ENCODE peak calls at places on chromosomes 13 and 19, in four cellular contexts. L is heart left ventricle, E is foreskin keratinocyte, P is transverse colon. O is an unnamed sample.

GRCh38 chr19:3316659-3317207 is 49.6 kb upstream of the NFIC start:
- DNase-seq in L (no peak), P (no peak), E (no peak), O (no peak)

GRCh38 chr19:49431330-49431749 is 6.2 kb downstream of the GFY start:
- DNase-seq in P (no peak), E (no peak), L (no peak), O (peak; percentile 34)

GRCh38 chr13:41587490-41587889 is 130.1 kb downstream of the RGCC start:
- DNase-seq in L (no peak), P (no peak), E (no peak), O (no peak)

GRCh38 chr13:113839536-113840204 is 24.2 kb downstream of the GAS6 start:
- DNase-seq in L (peak; percentile 74), P (peak; percentile 81), E (no peak), O (no peak)

GRCh38 chr13:111006508-111007031 is 91.7 kb upstream of the ANKRD10 start:
- DNase-seq in E (no peak), P (peak; percentile 55), L (peak; percentile 88), O (no peak)

GRCh38 chr13:77874406-77874805 is 44.2 kb downstream of the EDNRB start:
- DNase-seq in P (no peak), E (no peak), L (no peak), O (no peak)

GRCh38 chr19:8897106-8897505 is 64.9 kb downstream of the MBD3L1 start:
- DNase-seq in P (no peak), L (no peak), E (no peak), O (no peak)

GRCh38 chr19:56765107-56765506 is 75.4 kb downstream of the PEG3 start:
- DNase-seq in E (no peak), L (peak; percentile 76), P (peak; percentile 26), O (no peak)

GRCh38 chr13:106534844-106535551 is 464 bp downstream of the EFNB2 start:
- DNase-seq in E (no peak), P (no peak), L (no peak), O (no peak)

GRCh38 chr13:98509271-98510155 is 67.4 kb downstream of the STK24 start:
- DNase-seq in E (peak; percentile 82), L (peak; percentile 74), P (peak; percentile 76), O (peak; percentile 80)

GRCh38 chr13:50584856-50585580 is 258.5 kb downstream of the DLEU7 start:
- DNase-seq in E (no peak), L (no peak), P (no peak), O (no peak)

GRCh38 chr13:37065893-37066526 is 6.5 kb upstream of the SUPT20H start:
- DNase-seq in P (no peak), L (no peak), E (no peak), O (no peak)

GRCh38 chr19:28898279-28898678 is 314.7 kb downstream of the UQCRFS1 start:
- DNase-seq in L (no peak), E (no peak), P (no peak), O (no peak)

GRCh38 chr19:12733369-12733896 is 1.1 kb downstream of the TRIR start:
- DNase-seq in L (no peak), P (no peak), E (peak; percentile 26), O (peak; percentile 68)
- H3K27ac ChIP-seq in L (peak overlapping the region; percentile 98), P (peak overlapping the region; percentile 91), E (peak overlapping the region; percentile 87), O (peak overlapping the region; percentile 96)

DNA sequence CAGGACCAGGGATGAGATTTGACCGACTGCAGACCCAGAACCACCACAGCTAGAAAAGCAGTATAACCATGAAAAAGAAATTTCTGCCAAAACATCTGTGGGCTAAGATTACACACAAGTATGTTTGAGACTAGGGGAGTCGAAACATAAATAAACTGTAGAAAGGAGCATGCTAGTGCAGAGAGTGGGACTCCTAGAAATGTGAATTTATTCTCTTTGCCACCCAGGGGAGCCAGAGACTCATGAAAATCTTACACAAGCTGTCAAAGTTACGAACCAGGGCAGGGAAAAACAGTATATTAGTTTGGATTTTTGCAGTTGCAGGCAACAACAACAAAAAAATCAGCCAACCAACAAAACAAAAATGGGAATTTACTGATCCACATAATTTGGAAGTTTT is 12.3 kb upstream of the HSPH1 start:
- DNase-seq in E (no peak), L (no peak), P (no peak), O (peak; percentile 7)
- TF ChIP-seq CTCF in E (peak; percentile 48), L (no peak), P (no peak), O (no peak)

DNA sequence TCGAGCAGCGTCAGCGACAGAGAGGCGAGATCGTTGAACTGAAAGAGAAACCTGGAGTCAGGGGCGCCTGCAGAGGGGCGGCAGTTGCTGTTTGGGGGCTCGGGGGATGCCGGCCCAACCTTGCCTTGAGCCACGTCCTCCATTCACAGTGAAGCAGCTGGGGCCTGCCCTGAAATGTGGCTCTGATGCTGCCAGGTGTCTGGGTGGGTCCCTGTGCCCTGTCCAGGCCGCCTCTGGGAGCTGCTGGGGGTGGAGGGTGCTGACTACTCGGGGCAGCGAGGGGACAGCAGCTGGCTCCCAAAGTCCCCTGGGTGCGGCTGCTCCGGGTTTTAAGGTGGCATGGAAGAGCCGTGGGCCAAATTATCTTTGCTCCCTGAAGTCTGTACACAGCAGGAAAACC is 17.7 kb upstream of the RANBP3 start:
- DNase-seq in E (no peak), P (no peak), L (peak; percentile 19), O (no peak)
- H3K27ac ChIP-seq in E (no peak overlapping the region), P (no peak overlapping the region), L (no peak overlapping the region), O (peak overlapping the region; percentile 3)

GRCh38 chr13:47396915-47397314 is 500.1 kb upstream of the HTR2A start:
- DNase-seq in E (no peak), P (no peak), L (no peak), O (no peak)

GRCh38 chr13:47399599-47399998 is 502.7 kb upstream of the HTR2A start:
- DNase-seq in E (no peak), L (no peak), P (no peak), O (no peak)

DNA sequence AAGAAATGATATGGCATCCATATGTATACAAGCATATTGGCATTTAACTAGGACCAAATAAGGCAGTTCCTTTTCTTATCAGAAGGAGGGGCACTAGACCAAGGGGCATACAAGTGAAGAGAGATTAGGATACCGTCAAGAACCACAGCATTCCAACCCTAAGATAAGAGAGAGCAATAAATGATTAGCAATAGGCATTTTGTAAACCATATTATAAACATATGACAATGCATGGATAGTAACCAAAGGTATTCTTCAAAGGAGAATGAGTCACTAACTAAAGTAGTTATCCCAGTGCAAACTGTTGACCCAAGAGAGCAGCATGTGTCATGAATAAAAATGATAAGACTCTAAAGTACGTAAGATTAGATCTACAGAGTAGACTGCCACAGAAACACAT is 500.9 kb upstream of the HTR2A start:
- DNase-seq in L (no peak), P (no peak), E (peak; percentile 59), O (peak; percentile 22)
- TF ChIP-seq CTCF in L (no peak), P (no peak), E (peak; percentile 37), O (no peak)